ENCODE peak calls at places on chromosomes 16 and 17, in six cellular contexts. T is adipocyte, P is GM18507, S is lung, O is NCI-H526, R is fibroblast of the aortic adventitia. H is an unnamed sample.
A peak's percentile ranks its signal among the peaks of the same experiment; 100 is the strongest.

GRCh38 chr16:85036398-85037049 is 8.9 kb downstream of the KIAA0513 start:
- DNase-seq in O (no peak), S (no peak), P (no peak), T (peak; percentile 13), R (no peak), H (no peak)

GRCh38 chr16:69130461-69130860 is 1.9 kb downstream of the CHTF8 start:
- DNase-seq in R (no peak), P (no peak), S (no peak), O (no peak), T (no peak), H (no peak)

GRCh38 chr17:17142556-17142955 is 63.6 kb downstream of the PLD6 start:
- DNase-seq in P (no peak), R (no peak), T (no peak), S (no peak), O (no peak), H (no peak)

GRCh38 chr17:42659079-42659931 is at the start of gene TUBG2:
- DNase-seq in P (no peak), S (peak; percentile 89), R (peak; percentile 89), O (peak; percentile 98), T (peak; percentile 94), H (peak; percentile 97)

GRCh38 chr16:31291376-31291775 is 31.6 kb downstream of the ITGAM start:
- DNase-seq in P (no peak), S (no peak), R (no peak), O (no peak), T (no peak), H (no peak)

GRCh38 chr16:49698931-49699715 is 156.8 kb downstream of the ZNF423 start:
- DNase-seq in S (no peak), O (no peak), T (no peak), R (peak; percentile 82), P (no peak), H (no peak)

GRCh38 chr16:56041556-56042140 is 149.6 kb upstream of the GNAO1 start:
- DNase-seq in P (no peak), T (peak; percentile 2), S (no peak), O (peak; percentile 45), R (no peak), H (peak; percentile 86)

GRCh38 chr17:31499771-31500554 is 108.5 kb downstream of the RAB11FIP4 start:
- DNase-seq in T (peak; percentile 44), P (no peak), R (peak; percentile 37), S (no peak), O (peak; percentile 71), H (no peak)

GRCh38 chr16:84532299-84532724 is 27.9 kb upstream of the MEAK7 start:
- DNase-seq in T (peak; percentile 92), R (peak; percentile 97), O (no peak), S (peak; percentile 47), P (no peak), H (no peak)

GRCh38 chr16:22886908-22887307 is 72.9 kb downstream of the HS3ST2 start:
- DNase-seq in O (no peak), T (no peak), R (no peak), S (no peak), P (no peak), H (no peak)

GRCh38 chr16:88487920-88488842 is 35.1 kb downstream of the ZFPM1 start:
- DNase-seq in O (peak; percentile 89), S (no peak), P (no peak), R (no peak), T (no peak), H (no peak)

GRCh38 chr17:40550608-40551007 is 14.7 kb downstream of the CCR7 start:
- DNase-seq in T (peak; percentile 79), S (peak; percentile 29), R (peak; percentile 97), P (no peak), O (no peak), H (no peak)

GRCh38 chr16:85563515-85564276 is 49.4 kb upstream of the GSE1 start:
- DNase-seq in T (no peak), P (no peak), R (no peak), O (no peak), S (peak; percentile 76), H (no peak)

GRCh38 chr16:242281-242680 is 7.7 kb downstream of the FAM234A start:
- DNase-seq in S (no peak), O (no peak), R (no peak), T (no peak), P (no peak), H (no peak)

GRCh38 chr16:17070882-17071592 is 399.7 kb downstream of the XYLT1 start:
- DNase-seq in P (peak; percentile 73), T (no peak), R (no peak), S (no peak), O (peak; percentile 53), H (peak; percentile 94)

GRCh38 chr16:24540575-24541240 is 1.3 kb downstream of the RBBP6 start:
- DNase-seq in R (peak; percentile 16), O (peak; percentile 13), P (no peak), T (peak; percentile 55), S (no peak), H (peak; percentile 63)

GRCh38 chr17:49280061-49280460 is 49.5 kb upstream of the PHOSPHO1 start:
- DNase-seq in R (no peak), O (no peak), S (no peak), P (no peak), T (no peak), H (no peak)

GRCh38 chr16:70438325-70438982 is 446 bp downstream of the ST3GAL2 start:
- DNase-seq in T (no peak), S (no peak), P (no peak), O (peak; percentile 47), R (no peak), H (peak; percentile 46)

GRCh38 chr16:81583893-81584705 is 139.5 kb downstream of the CMIP start:
- DNase-seq in S (peak; percentile 81), P (no peak), O (no peak), T (no peak), R (peak; percentile 24), H (no peak)

GRCh38 chr17:56029980-56030624 is 123.2 kb upstream of the ANKFN1 start:
- DNase-seq in P (no peak), S (no peak), T (peak; percentile 7), O (no peak), R (no peak), H (no peak)

H was measured in Karpas-422.